ENCODE peak calls at places on chromosomes 4 and X, in five cellular contexts. W is K562, A is HCT116, C is SK-N-SH, D is H1. V is an unnamed sample.

GRCh38 chrX:68710870-68711576 is 63.6 kb downstream of the STARD8 start:
- DNase-seq in W (peak; percentile 55), A (peak; percentile 32), C (peak; percentile 73), D (no peak), V (peak; percentile 55)

GRCh38 chr4:107755841-107756356 is 35.9 kb upstream of the PAPSS1 start:
- DNase-seq in W (no peak), A (no peak), C (no peak), D (no peak), V (no peak)

GRCh38 chr4:25953740-25954139 is 39.7 kb downstream of the SMIM20 start:
- DNase-seq in W (no peak), A (peak; percentile 79), C (no peak), D (no peak), V (no peak)

GRCh38 chr4:108303488-108304177 is 134.9 kb upstream of the LEF1 start:
- DNase-seq in W (no peak), A (peak; percentile 19), C (no peak), D (no peak), V (no peak)

GRCh38 chr4:143558823-143559756 is 45.6 kb downstream of the SMARCA5 start:
- DNase-seq in W (peak; percentile 19), A (no peak), C (peak; percentile 84), D (peak; percentile 78), V (no peak)

GRCh38 chr4:6230502-6230785 is 30.1 kb upstream of the JAKMIP1 start:
- DNase-seq in W (no peak), A (no peak), C (no peak), D (no peak), V (no peak)

GRCh38 chrX:37846558-37846933 is 825 bp downstream of the DYNLT3 start:
- DNase-seq in W (no peak), A (no peak), C (no peak), D (no peak), V (no peak)

GRCh38 chr4:7917669-7918068 is 22.0 kb downstream of the AFAP1 start:
- DNase-seq in W (no peak), A (no peak), C (no peak), D (no peak), V (no peak)

GRCh38 chr4:53956053-53956452 is 108.4 kb downstream of the CHIC2 start:
- DNase-seq in W (no peak), A (no peak), C (no peak), D (no peak), V (no peak)

GRCh38 chrX:115093206-115093605 is 75.8 kb upstream of the IL13RA2 start:
- DNase-seq in W (no peak), A (no peak), C (no peak), D (no peak), V (no peak)

DNA sequence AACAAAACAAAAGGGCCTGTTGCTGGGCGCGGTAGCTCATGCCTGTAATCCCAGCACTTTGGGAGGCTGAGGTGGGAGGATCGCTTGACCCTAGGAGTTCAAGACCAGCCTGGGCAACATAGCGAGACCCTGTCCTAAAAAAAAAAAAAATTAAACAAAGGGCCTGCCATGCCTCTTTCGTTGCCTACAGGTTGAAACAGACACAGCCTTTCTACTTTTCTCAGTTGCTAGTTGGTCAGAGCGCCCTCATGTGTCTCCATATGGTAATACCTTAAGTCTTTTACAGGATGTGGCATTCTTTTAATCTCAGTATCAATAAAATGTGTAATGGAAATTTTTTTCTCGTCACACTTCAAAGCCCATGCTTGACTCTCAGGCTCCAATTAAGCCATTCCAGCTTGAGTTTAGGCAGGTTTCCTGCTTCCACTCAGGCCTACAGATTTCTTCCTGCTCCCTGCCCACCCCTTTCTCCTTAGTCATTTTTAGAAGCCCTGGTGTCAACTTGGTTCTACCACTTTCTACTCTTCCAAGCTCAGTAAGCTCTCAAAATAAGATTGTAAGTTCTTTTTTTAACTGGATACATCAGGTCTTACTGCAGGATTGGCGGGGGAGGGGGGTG is 4.6 kb upstream of the SOWAHD start:
- DNase-seq in W (peak; percentile 20), A (peak; percentile 48), C (peak; percentile 57), D (no peak), V (peak; percentile 65)
- TF ChIP-seq JUND in W (no peak), A (no peak), C (no peak), D (no peak), V (no peak)

DNA sequence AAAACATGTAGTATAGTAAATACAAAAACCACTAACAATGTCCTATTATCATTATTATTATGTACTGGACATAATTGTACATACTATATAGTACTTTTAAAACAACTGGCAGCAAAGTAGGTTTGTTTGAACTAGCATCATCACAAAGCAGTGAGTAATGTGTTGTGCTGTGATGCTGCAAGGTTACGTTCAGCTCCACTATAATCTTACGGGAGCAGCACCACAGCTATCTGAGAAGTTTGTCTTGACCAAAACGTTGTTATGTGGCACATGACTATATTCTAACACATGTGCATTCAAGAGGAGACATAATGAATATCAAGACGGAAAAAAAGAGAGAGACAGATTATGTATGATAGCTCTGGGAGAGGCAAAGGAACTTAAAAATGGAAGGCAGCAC is 33.6 kb downstream of the DHX15 start:
- DNase-seq in W (no peak), A (no peak), C (no peak), D (no peak), V (no peak)
- TF ChIP-seq JUND in W (no peak), A (no peak), C (no peak), D (no peak), V (no peak)

DNA sequence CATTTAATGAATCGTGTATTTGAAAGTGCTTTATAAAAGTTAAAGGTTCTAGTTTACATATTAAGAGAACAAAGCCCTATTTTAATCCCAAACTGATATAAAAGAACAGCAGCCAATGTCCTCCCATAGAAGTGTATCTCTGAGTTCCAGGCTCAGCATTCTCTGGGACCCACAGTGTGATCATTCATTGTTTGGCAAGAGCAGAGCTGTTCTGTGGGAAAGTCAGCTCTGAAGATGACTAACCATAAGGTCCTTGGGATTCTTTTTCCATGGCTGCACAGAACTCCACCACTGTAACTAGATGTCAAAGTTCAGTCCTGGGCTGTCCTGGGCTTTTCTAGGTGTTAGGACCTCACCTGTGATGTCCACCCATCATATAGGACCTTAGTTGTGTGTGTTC is 157.0 kb upstream of the TLL1 start:
- DNase-seq in W (no peak), A (no peak), C (no peak), D (no peak), V (no peak)
- TF ChIP-seq JUND in W (no peak), A (no peak), C (no peak), D (no peak), V (no peak)

GRCh38 chr4:186695392-186695791 is 28.3 kb downstream of the FAT1 start:
- DNase-seq in W (no peak), A (no peak), C (no peak), D (no peak), V (no peak)

GRCh38 chr4:186689476-186689875 is 34.2 kb downstream of the FAT1 start:
- DNase-seq in W (no peak), A (no peak), C (no peak), D (no peak), V (no peak)

GRCh38 chr4:186691396-186691795 is 32.3 kb downstream of the FAT1 start:
- DNase-seq in W (no peak), A (no peak), C (no peak), D (no peak), V (no peak)

GRCh38 chr4:186693894-186694293 is 29.8 kb downstream of the FAT1 start:
- DNase-seq in W (no peak), A (no peak), C (no peak), D (no peak), V (no peak)

DNA sequence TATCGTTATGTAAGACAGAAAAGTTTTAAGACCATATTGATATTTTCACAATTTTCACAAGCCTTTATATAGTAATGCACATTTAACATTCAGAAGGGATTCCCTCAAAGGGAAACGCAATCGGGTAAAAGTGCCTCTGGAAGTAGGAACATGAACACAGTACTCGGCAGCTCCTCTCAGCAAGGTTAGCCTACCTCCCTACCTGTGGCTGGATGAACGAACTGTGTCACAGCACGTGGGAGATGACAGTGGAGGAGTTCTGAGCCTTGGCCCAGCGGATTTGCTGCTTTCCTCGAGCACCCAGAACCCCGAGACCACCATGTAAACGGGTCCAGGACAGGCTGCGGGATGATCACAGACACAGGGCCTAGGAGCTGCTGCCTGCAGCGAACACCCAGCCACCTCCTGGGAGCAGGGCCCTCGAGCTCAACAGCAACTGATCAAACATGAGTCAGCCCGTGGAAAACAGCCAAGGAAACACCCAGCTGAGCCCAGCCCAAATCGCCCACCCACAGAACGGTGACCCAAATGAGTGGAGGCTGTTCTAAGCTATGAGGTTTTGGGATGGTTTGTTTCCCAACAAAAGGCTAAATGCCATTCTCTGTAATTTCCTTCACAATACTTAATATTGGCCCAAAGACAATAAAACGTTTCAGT is 30.4 kb downstream of the FAT1 start:
- DNase-seq in W (peak; percentile 56), A (peak; percentile 33), C (no peak), D (no peak), V (no peak)
- TF ChIP-seq JUND in W (peak; percentile 78), A (peak; percentile 70), C (no peak), D (no peak), V (no peak)

GRCh38 chrX:56281789-56282188 is 49.6 kb downstream of the KLF8 start:
- DNase-seq in W (no peak), A (peak; percentile 3), C (peak; percentile 3), D (no peak), V (peak; percentile 69)
- TF ChIP-seq JUND in W (no peak), A (no peak), C (no peak), D (no peak), V (no peak)

DNA sequence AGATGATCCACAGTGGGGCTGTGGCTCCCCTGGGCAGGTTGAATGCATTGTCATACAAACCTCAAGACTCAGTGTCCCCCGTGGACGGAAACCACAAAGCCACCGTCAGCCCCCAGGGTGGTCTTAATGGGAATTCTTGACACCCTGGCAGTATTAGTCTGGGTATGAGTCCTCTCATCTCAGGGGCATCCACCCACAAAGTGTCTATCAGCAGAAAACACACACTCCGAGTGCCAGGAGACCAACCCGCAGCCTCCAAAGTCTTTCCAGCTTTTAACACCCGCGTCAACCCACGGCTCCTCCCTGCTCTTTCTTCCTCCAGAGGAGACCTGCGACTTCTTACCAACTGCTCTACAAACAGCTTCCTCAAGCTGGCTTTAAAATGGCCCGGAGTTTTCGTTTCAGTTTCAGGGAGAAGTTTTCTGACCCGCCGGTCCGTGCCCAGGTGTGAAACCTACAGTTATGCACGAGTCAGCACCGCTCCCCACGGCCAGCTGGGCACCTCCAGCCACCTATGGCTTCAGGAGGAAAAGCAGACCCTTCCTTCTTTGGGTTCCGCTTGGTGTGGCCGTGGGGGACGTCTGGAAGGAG is 14.4 kb upstream of the ASMTL start:
- DNase-seq in W (no peak), A (no peak), C (no peak), D (no peak), V (no peak)
- TF ChIP-seq JUND in W (no peak), A (no peak), C (no peak), D (no peak), V (no peak)

DNA sequence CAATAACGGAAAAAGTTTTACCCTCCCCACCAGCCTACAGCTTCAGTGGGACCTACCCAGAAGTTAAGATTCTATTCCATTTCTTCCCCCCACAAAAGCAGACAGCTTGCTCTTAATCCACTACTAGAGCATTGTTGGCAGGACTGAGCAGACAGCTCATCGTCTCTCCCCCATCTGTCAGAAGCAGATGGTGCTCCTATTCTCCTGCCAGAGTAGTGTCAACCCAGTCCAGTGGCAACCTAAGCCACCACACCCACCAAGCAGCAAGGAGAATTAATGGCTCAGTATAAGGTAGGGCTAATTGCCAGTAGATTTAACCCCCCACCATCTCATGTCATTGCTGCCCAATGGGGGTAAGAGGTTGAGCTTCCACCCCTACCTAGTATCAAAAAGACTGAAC is 62.0 kb downstream of the AWAT2 start:
- DNase-seq in W (no peak), A (no peak), C (no peak), D (no peak), V (no peak)
- TF ChIP-seq JUND in W (no peak), A (no peak), C (no peak), D (no peak), V (no peak)